ENCODE peak calls at places on chromosomes 2 and 18, in six cellular contexts. I is adipocyte, J is Caco-2, C is GM23248, E is OCI-LY7, M is ascending aorta. F is an unnamed sample. For H3K4me1, the result is how much of the 10 kb centered on the place peaks cover.

GRCh38 chr2:173511942-173512341 is 157.3 kb downstream of the CDCA7 start:
- DNase-seq in I (no peak), J (no peak), C (no peak), E (no peak), M (no peak), F (no peak)

GRCh38 chr2:112048887-112049286 is 6.2 kb upstream of the TMEM87B start:
- DNase-seq in I (peak), J (peak), C (peak), E (peak), M (no peak), F (no peak)

GRCh38 chr2:96957299-96957698 is 29.1 kb downstream of the FAM178B start:
- DNase-seq in I (no peak), J (no peak), C (no peak), E (no peak), M (no peak), F (no peak)

GRCh38 chr2:161122772-161123530 is 37.3 kb upstream of the TANK start:
- DNase-seq in I (peak), J (peak), C (peak), E (no peak), M (no peak), F (no peak)

GRCh38 chr18:38695559-38696270 is 1130.1 kb upstream of the CELF4 start:
- DNase-seq in I (peak), J (no peak), C (peak), E (no peak), M (no peak), F (no peak)

GRCh38 chr2:50831666-50832065 is 200.3 kb downstream of the NRXN1 start:
- DNase-seq in I (no peak), J (no peak), C (no peak), E (no peak), M (no peak), F (no peak)

GRCh38 chr18:61336766-61337165 is 3.5 kb downstream of the CDH20 start:
- DNase-seq in I (no peak), J (no peak), C (no peak), E (no peak), M (no peak), F (no peak)

GRCh38 chr18:58337688-58338087 is 291.2 kb downstream of the ALPK2 start:
- DNase-seq in I (no peak), J (no peak), C (no peak), E (no peak), M (no peak), F (no peak)

GRCh38 chr18:12076424-12077140 is 17.1 kb upstream of the ANKRD62 start:
- DNase-seq in I (peak), J (peak), C (peak), E (no peak), M (no peak), F (no peak)

GRCh38 chr18:74892066-74892627 is 294.5 kb downstream of the ZNF407 start:
- DNase-seq in I (no peak), J (no peak), C (no peak), E (no peak), M (no peak), F (no peak)

GRCh38 chr18:50744253-50744652 is 75.6 kb downstream of the MRO start:
- DNase-seq in I (no peak), J (no peak), C (no peak), E (no peak), M (no peak), F (no peak)

GRCh38 chr2:156321243-156321904 is 11.1 kb downstream of the NR4A2 start:
- DNase-seq in I (peak), J (no peak), C (peak), E (no peak), M (no peak), F (no peak)

GRCh38 chr2:42340045-42340937 is 20.7 kb downstream of the COX7A2L start:
- DNase-seq in I (no peak), J (no peak), C (no peak), E (no peak), M (no peak), F (no peak)

GRCh38 chr2:32663864-32664263 is 36.0 kb downstream of the TTC27 start:
- DNase-seq in I (no peak), J (no peak), C (no peak), E (no peak), M (no peak), F (no peak)
- H3K4me1 ChIP-seq in I (under half), J (under half), C (under half), E (under half), M (under half), F (under half)

DNA sequence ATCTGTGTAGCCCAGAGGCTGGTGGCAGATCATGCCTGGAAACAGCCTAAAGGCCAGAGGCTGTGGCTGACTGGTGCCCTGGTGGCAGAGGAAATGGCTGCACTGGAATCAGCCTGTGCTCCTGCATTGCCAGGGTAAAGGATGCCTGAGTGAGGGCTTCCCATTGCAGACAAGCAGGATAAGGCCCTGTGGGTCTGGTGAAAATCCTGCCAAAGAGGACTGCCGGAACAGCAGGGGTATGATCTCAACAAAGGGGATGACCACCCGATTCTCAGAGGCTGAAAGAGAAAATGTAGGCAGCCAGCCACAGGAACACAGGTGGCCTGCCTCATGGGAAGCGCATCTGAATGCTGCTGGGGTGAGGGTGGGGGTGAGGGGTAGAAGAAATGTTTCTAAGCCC is 48.2 kb downstream of the FBXO48 start:
- DNase-seq in I (no peak), J (no peak), C (no peak), E (peak), M (no peak), F (no peak)
- H3K4me1 ChIP-seq in I (under half), J (under half), C (under half), E (half or more), M (under half), F (under half)

GRCh38 chr18:44915213-44915612 is 234.5 kb downstream of the SETBP1 start:
- DNase-seq in I (no peak), J (no peak), C (peak), E (no peak), M (no peak), F (no peak)
- H3K4me1 ChIP-seq in I (under half), J (under half), C (under half), E (under half), M (under half), F (under half)

GRCh38 chr2:208799397-208799796 is 392.8 kb downstream of the PTH2R start:
- DNase-seq in I (no peak), J (no peak), C (no peak), E (no peak), M (no peak), F (no peak)
- H3K4me1 ChIP-seq in I (under half), J (under half), C (under half), E (under half), M (under half), F (under half)

DNA sequence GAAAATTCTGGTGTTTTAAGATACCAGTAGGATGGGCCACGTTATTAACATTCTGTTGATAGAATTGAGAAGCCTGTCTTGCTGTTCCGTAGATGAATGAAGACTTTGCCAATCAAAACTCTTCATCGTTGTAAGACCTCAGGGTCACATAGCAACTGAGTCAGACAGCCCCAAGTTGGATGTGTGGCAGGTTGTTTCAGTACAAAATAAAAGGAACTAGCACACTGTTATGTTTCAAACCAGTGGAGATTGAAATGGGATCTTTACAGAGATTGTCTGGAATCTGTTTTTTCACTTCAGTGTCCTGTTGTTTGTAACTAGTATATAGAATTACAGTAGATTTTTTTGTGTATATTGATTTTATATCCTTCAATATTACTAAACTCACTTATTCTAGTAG is 22.6 kb downstream of the EPC2 start:
- DNase-seq in I (no peak), J (no peak), C (no peak), E (no peak), M (no peak), F (no peak)
- H3K4me1 ChIP-seq in I (under half), J (under half), C (under half), E (under half), M (under half), F (under half)

GRCh38 chr2:8527031-8527430 is 154.8 kb upstream of the ID2 start:
- DNase-seq in I (no peak), J (no peak), C (no peak), E (no peak), M (no peak), F (no peak)

GRCh38 chr2:8528863-8529262 is 153.0 kb upstream of the ID2 start:
- DNase-seq in I (no peak), J (no peak), C (no peak), E (no peak), M (no peak), F (no peak)

GRCh38 chr2:8525582-8526402 is 156.1 kb upstream of the ID2 start:
- DNase-seq in I (no peak), J (peak), C (no peak), E (peak), M (no peak), F (peak)

GRCh38 chr2:8526403-8526696 is 155.5 kb upstream of the ID2 start:
- DNase-seq in I (no peak), J (no peak), C (no peak), E (no peak), M (no peak), F (no peak)

GRCh38 chr2:8527676-8528075 is 154.2 kb upstream of the ID2 start:
- DNase-seq in I (no peak), J (no peak), C (no peak), E (no peak), M (no peak), F (no peak)
- H3K4me1 ChIP-seq in I (under half), J (under half), C (under half), E (half or more), M (under half), F (under half)

GRCh38 chr2:172435608-172435911 is 8.2 kb downstream of the ITGA6 start:
- DNase-seq in I (no peak), J (no peak), C (no peak), E (no peak), M (no peak), F (no peak)
- H3K4me1 ChIP-seq in I (under half), J (half or more), C (under half), E (under half), M (under half), F (under half)

DNA sequence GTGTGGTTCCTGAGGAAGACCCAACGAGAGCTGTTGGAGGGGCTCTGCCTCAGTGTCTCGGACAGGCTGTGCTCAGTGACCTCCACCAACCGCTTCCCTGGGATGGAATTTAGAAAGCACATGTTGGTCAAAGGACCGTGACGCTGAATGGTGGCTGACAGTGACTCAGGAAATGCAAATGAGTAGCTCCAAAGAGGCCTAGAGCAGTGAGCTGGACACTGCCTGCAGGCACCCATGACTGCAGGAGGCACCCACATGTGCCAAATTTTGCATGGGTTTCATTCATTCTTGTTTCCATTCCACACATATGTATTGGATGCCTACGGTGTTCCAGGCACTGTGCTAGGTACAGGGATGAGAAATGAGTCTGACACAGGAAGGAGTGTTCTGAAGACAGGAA is 46.4 kb downstream of the ACKR3 start:
- DNase-seq in I (no peak), J (no peak), C (no peak), E (no peak), M (no peak), F (no peak)
- H3K4me1 ChIP-seq in I (under half), J (under half), C (under half), E (under half), M (under half), F (under half)

GRCh38 chr2:62467100-62467474 is 38.9 kb downstream of the TMEM17 start:
- DNase-seq in I (no peak), J (no peak), C (no peak), E (no peak), M (no peak), F (no peak)
- H3K4me1 ChIP-seq in I (under half), J (under half), C (under half), E (under half), M (under half), F (under half)

DNA sequence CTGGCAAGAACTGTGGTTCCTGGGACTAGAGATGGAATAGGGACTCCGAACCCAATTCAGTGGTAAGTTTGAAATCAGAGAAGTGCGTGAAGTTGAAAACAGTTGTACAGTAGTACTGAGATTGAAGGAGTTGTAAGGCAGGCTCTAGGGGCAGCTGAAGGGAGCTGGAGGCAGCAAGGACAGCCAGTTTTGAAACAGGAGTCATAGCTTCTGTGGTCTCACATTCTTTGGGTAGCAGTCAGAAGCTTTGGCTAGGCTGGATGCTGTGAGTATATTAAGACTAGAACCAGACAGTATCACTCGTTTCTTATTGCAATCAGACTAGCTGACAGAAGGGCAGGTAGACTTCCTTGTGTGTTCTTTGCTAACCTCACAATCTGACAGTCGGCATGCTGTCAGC is 64.5 kb upstream of the ADAM23 start:
- DNase-seq in I (peak), J (no peak), C (peak), E (no peak), M (no peak), F (no peak)
- H3K4me1 ChIP-seq in I (under half), J (under half), C (under half), E (under half), M (under half), F (under half)